ENCODE peak calls at places on chromosomes 5 and 9, in ten cellular contexts. C, X, S, Q, Z, M, V, G, O and D are unnamed samples.

GRCh38 chr9:114307323-114308250 is 15.3 kb upstream of the ORM1 start:
- DNase-seq in M (peak), S (peak), Q (no peak), C (peak), X (peak), G (peak), Z (no peak), O (no peak), V (no peak), D (no peak)

GRCh38 chr5:96067902-96068614 is 106.4 kb upstream of the ELL2 start:
- DNase-seq in V (no peak), Q (peak), G (no peak), Z (no peak), C (no peak), S (no peak), O (peak), M (peak), X (no peak), D (no peak)

GRCh38 chr5:91556-92263 is at the start of gene PLEKHG4B:
- DNase-seq in X (no peak), G (peak), O (no peak), S (peak), V (no peak), C (no peak), Q (no peak), M (no peak), Z (no peak), D (no peak)

GRCh38 chr5:113081091-113081490 is 104.5 kb downstream of the DCP2 start:
- DNase-seq in X (no peak), S (no peak), Q (no peak), M (no peak), Z (no peak), V (no peak), C (no peak), G (no peak), O (no peak), D (no peak)

GRCh38 chr9:6944093-6944551 is 186.3 kb downstream of the KDM4C start:
- DNase-seq in Q (no peak), G (no peak), M (peak), X (no peak), S (no peak), O (no peak), C (no peak), Z (no peak), V (no peak), D (no peak)

GRCh38 chr9:131469369-131469768 is 33.3 kb upstream of the POMT1 start:
- DNase-seq in C (peak), V (no peak), Z (no peak), G (no peak), M (no peak), O (peak), S (no peak), X (no peak), Q (no peak), D (no peak)

GRCh38 chr5:168288349-168289245 is 2.8 kb upstream of the WWC1 start:
- DNase-seq in X (no peak), Q (peak), C (peak), S (no peak), G (no peak), M (no peak), Z (no peak), V (no peak), O (no peak), D (peak)

GRCh38 chr9:37575511-37575914 is 667 bp downstream of the FBXO10 start:
- DNase-seq in V (no peak), Z (no peak), X (no peak), C (no peak), S (no peak), O (no peak), Q (no peak), G (no peak), M (no peak), D (peak)

GRCh38 chr5:179906795-179907569 is 715 bp downstream of the TBC1D9B start:
- DNase-seq in M (peak), X (peak), S (peak), C (no peak), V (no peak), Q (peak), G (peak), Z (peak), O (peak), D (peak)

GRCh38 chr5:23318960-23319359 is 188.4 kb upstream of the PRDM9 start:
- DNase-seq in O (no peak), V (no peak), M (no peak), Q (no peak), S (no peak), G (no peak), X (no peak), C (no peak), Z (no peak), D (no peak)

GRCh38 chr5:54905942-54906537 is 79.4 kb downstream of the ESM1 start:
- DNase-seq in O (peak), V (no peak), G (peak), C (no peak), X (peak), Z (no peak), Q (no peak), M (peak), S (peak), D (peak)

GRCh38 chr9:93028448-93029006 is 30.0 kb upstream of the SUSD3 start:
- DNase-seq in Z (no peak), O (no peak), C (no peak), X (no peak), V (no peak), M (no peak), G (no peak), Q (no peak), S (no peak), D (peak)

GRCh38 chr9:126624912-126625311 is 11.2 kb downstream of the LMX1B start:
- DNase-seq in Z (no peak), V (no peak), X (no peak), Q (no peak), O (no peak), S (no peak), G (no peak), C (no peak), M (no peak), D (no peak)

GRCh38 chr5:97489010-97489840 is 306.2 kb upstream of the RIOK2 start:
- DNase-seq in V (no peak), X (no peak), O (no peak), G (no peak), Z (no peak), M (no peak), S (no peak), Q (no peak), C (no peak), D (no peak)

GRCh38 chr5:121910036-121910435 is 51.7 kb upstream of the SRFBP1 start:
- DNase-seq in X (no peak), S (no peak), Q (no peak), O (no peak), V (no peak), G (no peak), C (no peak), Z (no peak), M (no peak), D (no peak)

GRCh38 chr9:116162241-116162781 is 8.7 kb downstream of the PAPPA start:
- DNase-seq in C (no peak), Q (no peak), O (no peak), S (no peak), M (no peak), X (no peak), Z (no peak), V (no peak), G (no peak), D (no peak)

GRCh38 chr5:33129309-33129708 is 311.5 kb upstream of the TARS1 start:
- DNase-seq in C (no peak), V (no peak), G (no peak), S (no peak), Z (no peak), X (no peak), M (no peak), Q (no peak), O (no peak), D (no peak)

GRCh38 chr9:36415822-36416515 is 15.9 kb upstream of the RNF38 start:
- DNase-seq in O (no peak), M (no peak), G (no peak), S (peak), V (no peak), Q (no peak), X (no peak), C (no peak), Z (no peak), D (no peak)

GRCh38 chr9:113912816-113913215 is 36.7 kb downstream of the ZNF618 start:
- DNase-seq in Q (no peak), Z (no peak), O (peak), V (no peak), X (no peak), M (no peak), G (peak), C (no peak), S (peak), D (no peak)

GRCh38 chr9:133787749-133788015 is 49.5 kb upstream of the SARDH start:
- DNase-seq in O (no peak), M (no peak), S (peak), V (peak), Z (no peak), G (no peak), C (no peak), X (no peak), Q (peak), D (peak)

GRCh38 chr9:21561502-21561901 is 79.4 kb upstream of the IFNE start:
- DNase-seq in Z (no peak), X (no peak), M (no peak), Q (no peak), V (no peak), S (no peak), G (no peak), O (no peak), C (no peak), D (no peak)

GRCh38 chr9:21558079-21558478 is 76.0 kb upstream of the IFNE start:
- DNase-seq in V (no peak), Q (no peak), X (no peak), Z (no peak), O (no peak), G (no peak), C (no peak), M (no peak), S (no peak), D (no peak)

GRCh38 chr9:21560281-21560745 is 78.2 kb upstream of the IFNE start:
- DNase-seq in V (no peak), Z (no peak), O (no peak), M (no peak), G (no peak), X (no peak), S (no peak), Q (no peak), C (no peak), D (no peak)

GRCh38 chr9:21558627-21559401 is 76.7 kb upstream of the IFNE start:
- DNase-seq in S (no peak), Q (no peak), V (no peak), O (no peak), X (no peak), C (no peak), G (peak), Z (no peak), M (peak), D (no peak)

GRCh38 chr9:21559402-21560280 is 77.5 kb upstream of the IFNE start:
- DNase-seq in Q (peak), O (no peak), S (peak), V (peak), X (peak), Z (no peak), C (peak), G (peak), M (peak), D (peak)
- TF ChIP-seq POLR2A in Q (peak), O (no peak), S (peak), V (no peak), X (no peak), Z (no peak), C (no peak), G (no peak), M (no peak), D (no peak)

GRCh38 chr5:175842947-175843793 is 28.2 kb upstream of the CPLX2 start:
- DNase-seq in O (peak), Z (no peak), V (no peak), G (peak), X (no peak), C (no peak), Q (no peak), S (no peak), M (peak), D (no peak)
- TF ChIP-seq POLR2A in O (no peak), Z (no peak), V (no peak), G (no peak), X (no peak), C (no peak), Q (no peak), S (no peak), M (no peak), D (no peak)

GRCh38 chr5:138491669-138492551 is 26.6 kb downstream of the EGR1 start:
- DNase-seq in X (peak), V (peak), C (peak), M (peak), O (peak), Q (peak), G (peak), Z (peak), S (peak), D (peak)
- TF ChIP-seq POLR2A in X (no peak), V (no peak), C (no peak), M (peak), O (peak), Q (no peak), G (no peak), Z (no peak), S (peak), D (no peak)

GRCh38 chr5:132293066-132293991 is 865 bp upstream of the SLC22A4 start:
- DNase-seq in S (peak), C (peak), Z (peak), V (peak), G (peak), O (peak), X (peak), M (peak), Q (peak), D (peak)
- TF ChIP-seq POLR2A in S (peak), C (no peak), Z (no peak), V (no peak), G (no peak), O (peak), X (peak), M (peak), Q (no peak), D (no peak)

DNA sequence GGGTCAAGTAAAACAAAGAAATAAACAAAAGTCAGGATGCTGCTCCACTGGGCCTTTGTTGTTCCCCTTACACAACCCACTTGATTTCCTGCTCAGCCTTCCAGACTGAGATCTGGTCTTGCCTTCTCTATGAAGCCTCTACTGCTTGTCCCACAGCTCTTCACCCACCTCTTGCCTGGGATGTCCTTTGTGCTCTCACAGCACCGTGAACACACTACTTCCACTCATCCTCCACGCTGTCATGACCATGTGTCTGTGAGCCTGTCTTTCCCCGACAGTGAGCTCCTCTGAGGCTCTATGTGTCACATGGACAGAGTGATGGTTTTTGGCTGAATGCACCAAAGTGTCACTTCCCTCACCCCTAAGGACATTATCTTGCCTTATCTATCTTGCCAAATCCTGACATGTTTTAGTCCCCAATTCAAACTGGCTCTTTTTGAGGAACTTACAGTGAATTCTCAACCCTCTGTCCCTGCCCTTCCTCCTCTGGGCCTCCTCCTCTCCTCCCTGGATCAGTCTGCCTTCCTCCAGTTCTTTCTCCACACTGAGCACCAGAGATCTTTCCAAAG is 11.3 kb downstream of the PHYKPL start:
- DNase-seq in S (no peak), Q (no peak), O (no peak), Z (no peak), X (no peak), V (no peak), C (no peak), G (no peak), M (no peak), D (peak)
- TF ChIP-seq POLR2A in S (peak), Q (no peak), O (no peak), Z (no peak), X (no peak), V (no peak), C (no peak), G (no peak), M (peak), D (no peak)

DNA sequence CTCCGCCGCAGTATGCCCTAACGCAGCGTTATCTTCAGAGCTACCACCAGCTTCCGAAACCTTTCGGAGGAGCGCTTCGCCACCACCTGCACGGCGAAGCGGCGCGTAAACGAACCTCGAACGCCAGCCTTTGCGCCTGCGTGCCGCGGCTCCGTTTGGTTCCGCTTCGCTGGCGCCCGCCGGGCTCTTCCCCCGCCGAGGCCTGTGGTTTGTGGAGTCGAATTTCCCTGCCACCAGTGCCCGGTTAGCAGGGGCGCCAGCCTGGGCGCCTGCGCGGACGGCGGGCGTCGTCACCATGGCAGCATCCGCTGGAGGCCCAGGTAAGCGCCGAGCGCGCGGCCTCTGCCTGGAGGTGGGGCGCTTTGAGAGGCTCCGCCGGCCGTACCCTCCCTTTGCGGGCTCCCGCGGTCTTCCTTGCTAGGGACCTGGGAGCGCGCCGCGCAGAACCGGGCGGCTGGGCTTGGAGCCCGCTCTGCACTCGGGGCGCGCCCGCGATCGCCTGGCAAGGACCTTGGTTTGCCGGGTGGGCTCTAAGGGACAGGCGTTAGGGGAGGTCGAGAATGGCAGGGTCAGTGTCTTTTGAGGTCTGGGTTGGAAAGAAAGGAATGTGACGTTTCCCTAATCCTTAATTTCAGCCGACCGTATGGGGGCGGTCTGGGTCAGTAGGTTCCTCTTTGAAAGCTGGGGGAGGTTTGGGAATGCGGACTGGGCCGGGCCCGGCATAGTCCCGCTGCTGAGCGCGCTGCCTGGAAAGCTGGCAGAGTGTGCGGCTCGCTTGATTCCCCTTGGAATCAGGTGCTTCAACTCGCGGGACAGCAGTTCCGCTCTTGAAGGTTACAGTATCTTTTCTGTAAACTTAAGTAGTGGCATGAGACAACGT is at the start of gene FAM151B:
- DNase-seq in M (peak), S (peak), X (peak), G (peak), O (peak), Z (peak), Q (peak), V (peak), C (peak), D (peak)
- TF ChIP-seq POLR2A in M (peak), S (peak), X (no peak), G (no peak), O (peak), Z (peak), Q (peak), V (no peak), C (no peak), D (peak)

GRCh38 chr9:99820330-99821186 is 1.1 kb upstream of the NR4A3 start:
- DNase-seq in Q (no peak), V (peak), G (peak), O (peak), Z (peak), C (peak), M (peak), S (no peak), X (peak), D (peak)

GRCh38 chr9:99822596-99823391 is 1.1 kb downstream of the NR4A3 start:
- DNase-seq in Z (no peak), G (peak), Q (peak), M (peak), S (peak), O (peak), C (no peak), X (peak), V (peak), D (peak)

GRCh38 chr9:99819484-99820329 is 2.0 kb upstream of the NR4A3 start:
- DNase-seq in V (peak), C (peak), S (peak), O (peak), M (peak), Z (peak), G (peak), Q (peak), X (peak), D (peak)

GRCh38 chr9:99822096-99822595 is 461 bp downstream of the NR4A3 start:
- DNase-seq in V (peak), X (no peak), O (no peak), M (no peak), Q (no peak), S (peak), G (no peak), Z (peak), C (no peak), D (peak)

GRCh38 chr9:99821187-99822095 is at the start of gene NR4A3:
- DNase-seq in X (peak), C (peak), O (peak), V (peak), G (peak), Q (peak), M (peak), S (peak), Z (peak), D (peak)
- TF ChIP-seq POLR2A in X (peak), C (peak), O (peak), V (peak), G (no peak), Q (peak), M (peak), S (peak), Z (peak), D (peak)

DNA sequence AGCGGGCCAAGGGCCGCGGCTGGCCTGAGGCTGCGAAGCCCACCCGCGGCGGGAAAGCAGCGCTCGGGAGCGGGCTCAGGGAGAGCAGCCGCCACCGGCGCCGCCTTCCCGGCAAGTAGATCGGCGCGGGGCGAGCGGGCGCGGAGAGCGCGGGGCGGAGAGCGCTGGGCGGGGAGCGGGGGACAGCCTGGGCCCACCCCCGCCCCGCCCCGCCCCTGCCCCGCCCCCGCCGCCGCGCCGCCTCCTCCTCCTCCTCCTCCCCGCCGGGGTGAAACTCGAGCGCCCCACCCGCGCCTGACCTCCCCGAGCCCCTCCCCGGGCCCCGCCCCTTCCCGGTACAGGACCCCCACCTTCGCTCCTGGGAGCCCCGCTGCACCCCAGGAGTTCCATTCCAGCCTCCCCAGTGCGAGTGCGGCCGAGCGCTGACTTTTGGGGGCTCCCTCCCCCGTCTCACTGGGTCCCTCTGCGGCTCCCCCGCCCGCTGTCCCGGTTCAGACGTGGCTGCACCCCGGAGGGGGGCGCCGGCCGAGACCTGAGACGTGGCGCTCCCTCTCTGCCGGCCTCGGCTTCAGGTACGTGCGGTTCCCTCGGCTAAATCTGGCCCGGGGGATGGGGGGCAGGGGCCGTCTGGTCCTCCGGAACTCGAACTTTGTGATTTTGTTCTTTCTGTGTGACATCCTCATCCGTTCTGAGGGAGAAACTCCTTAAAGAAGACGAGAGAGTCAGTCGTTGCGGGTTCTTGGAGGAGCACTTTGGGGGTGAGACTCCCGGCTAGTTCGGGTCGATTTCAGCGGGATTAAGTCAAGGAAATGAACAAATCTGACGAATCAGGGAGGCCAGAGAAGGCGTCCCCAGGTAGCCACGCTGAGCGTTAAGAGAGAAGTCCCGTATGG is at the start of gene SEMA5A:
- DNase-seq in Q (peak), S (peak), Z (peak), M (peak), V (peak), X (peak), C (peak), G (peak), O (peak), D (peak)
- TF ChIP-seq POLR2A in Q (peak), S (peak), Z (peak), M (peak), V (no peak), X (no peak), C (no peak), G (no peak), O (no peak), D (peak)